ENCODE peak calls at places on chromosomes 12 and 14, in eight cellular contexts. W, R, D, G, M, T, S and H are unnamed samples.
A peak's percentile ranks its signal among the peaks of the same experiment; 100 is the strongest.

GRCh38 chr12:42987216-42987631 is 397.7 kb upstream of the PRICKLE1 start:
- DNase-seq in G (no peak), D (no peak), W (no peak), T (no peak), M (no peak), S (no peak), R (no peak), H (no peak)

GRCh38 chr12:127621366-127621765 is 645.6 kb upstream of the TMEM132C start:
- DNase-seq in R (no peak), G (no peak), M (no peak), T (no peak), D (no peak), W (peak; percentile 16), S (no peak), H (no peak)

GRCh38 chr14:59507063-59507751 is 22.9 kb downstream of the JKAMP start:
- DNase-seq in W (peak; percentile 79), R (peak; percentile 32), M (peak; percentile 26), D (no peak), G (no peak), T (no peak), S (peak; percentile 53), H (peak; percentile 68)

GRCh38 chr14:67623114-67623513 is 3.4 kb downstream of the ARG2 start:
- DNase-seq in S (no peak), R (no peak), T (no peak), D (no peak), G (no peak), W (no peak), M (no peak), H (peak; percentile 81)

GRCh38 chr12:43038991-43039390 is 449.4 kb upstream of the PRICKLE1 start:
- DNase-seq in S (no peak), W (peak; percentile 26), D (no peak), R (no peak), T (no peak), M (no peak), G (no peak), H (no peak)

GRCh38 chr12:62800707-62801400 is 134.1 kb downstream of the PPM1H start:
- DNase-seq in S (no peak), D (no peak), M (no peak), T (no peak), W (no peak), G (no peak), R (no peak), H (no peak)

GRCh38 chr14:34052658-34053014 is 101.8 kb upstream of the EGLN3 start:
- DNase-seq in R (no peak), W (no peak), M (no peak), T (no peak), D (no peak), S (no peak), G (no peak), H (peak; percentile 36)

GRCh38 chr12:89873745-89874144 is 165.1 kb upstream of the ATP2B1 start:
- DNase-seq in D (no peak), G (no peak), R (no peak), S (no peak), M (no peak), W (no peak), T (no peak), H (peak; percentile 24)

GRCh38 chr14:61973981-61974380 is 211.8 kb downstream of the SNAPC1 start:
- DNase-seq in T (no peak), S (no peak), D (no peak), M (peak; percentile 58), G (no peak), W (no peak), R (no peak), H (peak; percentile 58)

GRCh38 chr12:30926243-30927209 is at the start of gene TSPAN11:
- DNase-seq in M (no peak), D (peak; percentile 14), S (no peak), W (peak; percentile 97), R (peak; percentile 36), T (no peak), G (no peak), H (peak; percentile 9)

GRCh38 chr14:39988939-39989338 is 556.7 kb upstream of the FBXO33 start:
- DNase-seq in D (no peak), T (no peak), M (no peak), G (no peak), R (no peak), S (no peak), W (peak; percentile 61), H (peak; percentile 22)

GRCh38 chr12:32444895-32445294 is 45.5 kb downstream of the FGD4 start:
- DNase-seq in R (no peak), W (peak; percentile 29), D (no peak), T (no peak), M (no peak), G (no peak), S (no peak), H (peak; percentile 93)

GRCh38 chr14:42523656-42524055 is 917.0 kb downstream of the LRFN5 start:
- DNase-seq in M (no peak), W (no peak), T (no peak), G (no peak), D (no peak), S (no peak), R (no peak), H (no peak)

GRCh38 chr12:62763827-62764226 is 171.1 kb downstream of the PPM1H start:
- DNase-seq in D (no peak), M (no peak), S (no peak), G (no peak), T (no peak), R (no peak), W (no peak), H (no peak)

GRCh38 chr14:76309572-76310551 is 66.1 kb upstream of the ESRRB start:
- DNase-seq in W (peak; percentile 46), M (no peak), D (no peak), G (no peak), T (no peak), R (peak; percentile 77), S (peak; percentile 13), H (no peak)

DNA sequence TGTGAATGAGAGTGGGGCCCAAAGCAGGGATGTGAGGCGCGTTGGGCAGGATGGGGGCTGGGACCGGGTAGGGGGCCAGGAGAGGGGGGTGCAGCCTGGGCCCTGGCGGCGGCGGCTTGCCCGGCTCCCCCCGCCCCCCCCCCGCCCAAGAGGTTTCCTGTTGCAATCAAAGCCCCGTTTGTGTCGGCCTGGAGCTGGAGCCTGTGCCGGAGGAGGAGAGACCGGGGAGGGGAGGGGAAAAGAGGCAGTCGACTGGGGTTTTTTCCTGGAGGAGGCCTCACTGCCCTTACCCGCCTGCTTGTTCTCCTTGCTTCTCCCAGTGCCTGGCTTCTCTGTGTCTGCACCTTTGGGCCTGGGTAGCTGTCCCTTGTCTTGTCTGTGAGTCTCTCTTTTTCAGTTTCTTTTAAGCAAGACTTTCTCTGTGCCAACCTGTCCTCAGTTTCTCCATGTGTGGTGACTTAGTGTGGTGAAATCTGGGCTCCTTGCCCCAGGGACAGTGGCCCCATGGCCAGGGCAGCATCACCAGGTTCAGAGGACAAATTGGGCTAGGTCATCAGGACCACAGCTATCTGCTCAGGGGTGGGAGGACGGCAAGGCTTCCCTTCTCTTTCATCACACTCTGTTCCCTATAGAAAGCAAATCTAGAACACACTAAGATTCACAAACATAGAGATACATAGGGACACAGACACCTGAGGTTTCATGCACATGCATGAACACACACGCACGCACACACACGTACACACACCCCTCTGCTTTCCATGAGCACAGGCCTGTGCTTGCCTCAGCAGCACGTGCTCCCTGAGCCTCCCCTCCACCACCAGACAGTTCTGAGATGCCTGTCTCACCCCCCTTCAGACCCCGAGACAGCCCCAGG is 8.4 kb downstream of the RARG start:
- DNase-seq in S (no peak), R (no peak), M (no peak), G (no peak), D (no peak), W (peak; percentile 50), T (peak; percentile 58), H (peak; percentile 22)
- H3K4me3 ChIP-seq in S (peak overlapping the region; percentile 18), R (no peak overlapping the region), M (peak overlapping the region; percentile 3), G (no peak overlapping the region), D (no peak overlapping the region), W (no peak overlapping the region), T (no peak overlapping the region), H (no peak overlapping the region)

DNA sequence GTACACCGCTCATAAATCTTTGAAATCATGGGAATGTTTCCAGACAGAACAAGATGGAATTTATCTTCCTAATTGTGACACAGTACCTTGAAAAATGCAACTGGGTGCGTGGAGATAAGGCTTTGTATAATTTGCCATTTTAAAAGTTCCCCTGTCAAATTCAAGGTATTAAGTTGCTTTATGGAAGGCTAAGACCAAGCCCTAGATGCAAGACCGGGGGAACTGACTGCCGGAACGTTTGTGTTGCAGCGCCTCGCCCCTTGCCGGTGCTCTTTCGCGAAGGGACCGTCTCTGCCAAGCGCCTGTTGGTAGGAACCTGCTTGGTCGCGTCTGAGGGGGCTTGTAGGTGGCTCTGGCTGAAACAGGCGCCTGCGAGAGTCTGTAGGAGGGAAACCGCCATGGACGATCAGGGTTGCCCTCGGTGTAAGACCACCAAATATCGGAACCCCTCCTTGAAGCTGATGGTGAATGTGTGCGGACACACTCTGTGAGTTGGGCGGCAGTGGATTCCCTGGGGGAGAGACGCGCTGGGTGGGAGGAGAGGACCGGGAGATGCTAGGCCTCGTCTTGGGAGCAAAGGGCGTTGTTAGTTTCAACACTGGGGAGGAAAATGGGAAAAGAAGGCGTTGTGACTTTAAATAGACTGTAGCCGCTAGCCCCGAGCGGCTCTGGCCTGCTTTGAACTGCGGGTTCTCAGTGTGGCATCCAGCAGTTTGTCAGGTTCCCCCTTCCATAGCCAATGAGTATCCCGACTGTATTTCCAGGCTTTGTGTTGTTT is at the start of gene MNAT1:
- DNase-seq in R (peak; percentile 76), D (peak; percentile 90), M (peak; percentile 68), T (peak; percentile 79), W (peak; percentile 88), S (peak; percentile 86), G (peak; percentile 70), H (peak; percentile 91)
- TF ChIP-seq CTCF in R (no peak), D (no peak), M (peak; percentile 23), T (no peak), W (no peak), S (no peak), G (no peak), H (no peak)

GRCh38 chr12:123762715-123763052 is 583 bp downstream of the DNAH10 start:
- DNase-seq in R (no peak), T (no peak), S (no peak), D (no peak), M (no peak), W (no peak), G (no peak), H (no peak)
- H3K4me3 ChIP-seq in R (no peak overlapping the region), T (peak overlapping the region; percentile 53), S (peak overlapping the region; percentile 54), D (peak overlapping the region; percentile 55), M (peak overlapping the region; percentile 61), W (peak overlapping the region; percentile 61), G (peak overlapping the region; percentile 51), H (peak overlapping the region; percentile 47)

GRCh38 chr12:77189463-77189862 is 124.1 kb upstream of the E2F7 start:
- DNase-seq in S (no peak), G (no peak), R (no peak), M (peak; percentile 59), W (no peak), D (no peak), T (no peak), H (peak; percentile 71)

GRCh38 chr12:77190022-77190421 is 124.7 kb upstream of the E2F7 start:
- DNase-seq in G (no peak), T (no peak), W (no peak), D (no peak), S (no peak), M (peak; percentile 73), R (no peak), H (peak; percentile 89)
- TF ChIP-seq CTCF in G (no peak), T (no peak), W (no peak), D (no peak), S (no peak), M (no peak), R (no peak), H (no peak)